ENCODE peak calls at places on chromosome 22, in eight cellular contexts. L, U, K, O, Y, J, Q and V are unnamed samples.

GRCh38 chr22:25382762-25383161 is 163.3 kb downstream of the CRYBB2 start:
- DNase-seq in L (no peak), U (no peak), K (no peak), O (no peak), Y (no peak), J (no peak), Q (no peak), V (no peak)

GRCh38 chr22:20804650-20805049 is 30.7 kb downstream of the SERPIND1 start:
- DNase-seq in L (no peak), U (no peak), K (no peak), O (no peak), Y (no peak), J (no peak), Q (no peak), V (no peak)

GRCh38 chr22:32799516-32799915 is 2.0 kb upstream of the TIMP3 start:
- DNase-seq in L (no peak), U (peak; percentile 87), K (no peak), O (no peak), Y (no peak), J (no peak), Q (no peak), V (no peak)

GRCh38 chr22:41825376-41825775 is 7.5 kb upstream of the SREBF2 start:
- DNase-seq in L (no peak), U (no peak), K (no peak), O (no peak), Y (peak; percentile 7), J (no peak), Q (no peak), V (no peak)

GRCh38 chr22:25749420-25750169 is 7.6 kb downstream of the MYO18B start:
- DNase-seq in L (no peak), U (no peak), K (no peak), O (no peak), Y (no peak), J (no peak), Q (no peak), V (no peak)

GRCh38 chr22:38843201-38843715 is 570 bp downstream of the NPTXR start:
- DNase-seq in L (no peak), U (no peak), K (peak; percentile 70), O (peak; percentile 73), Y (peak; percentile 87), J (peak; percentile 55), Q (peak; percentile 46), V (no peak)

GRCh38 chr22:43078522-43078921 is 10.7 kb downstream of the TTLL1 start:
- DNase-seq in L (no peak), U (no peak), K (no peak), O (no peak), Y (no peak), J (no peak), Q (no peak), V (no peak)

GRCh38 chr22:49196046-49196511 is 631.6 kb downstream of the BRD1 start:
- DNase-seq in L (no peak), U (no peak), K (no peak), O (no peak), Y (no peak), J (no peak), Q (no peak), V (no peak)

GRCh38 chr22:40213478-40213877 is 35.8 kb downstream of the TNRC6B start:
- DNase-seq in L (no peak), U (no peak), K (no peak), O (no peak), Y (no peak), J (no peak), Q (no peak), V (no peak)

GRCh38 chr22:20983081-20983745 is 1.1 kb downstream of the LZTR1 start:
- DNase-seq in L (no peak), U (no peak), K (no peak), O (no peak), Y (peak; percentile 32), J (no peak), Q (no peak), V (no peak)

GRCh38 chr22:41968601-41969000 is 642 bp upstream of the SEPTIN3 start:
- DNase-seq in L (no peak), U (peak; percentile 42), K (no peak), O (no peak), Y (no peak), J (no peak), Q (no peak), V (no peak)

GRCh38 chr22:25219948-25220442 is 556 bp downstream of the CRYBB2 start:
- DNase-seq in L (no peak), U (no peak), K (no peak), O (no peak), Y (no peak), J (no peak), Q (no peak), V (no peak)

GRCh38 chr22:39647836-39648500 is 77.4 kb downstream of the CACNA1I start:
- DNase-seq in L (no peak), U (no peak), K (no peak), O (no peak), Y (no peak), J (no peak), Q (no peak), V (no peak)

GRCh38 chr22:31893460-31893859 is 50.9 kb upstream of the YWHAH start:
- DNase-seq in L (no peak), U (no peak), K (no peak), O (no peak), Y (no peak), J (no peak), Q (no peak), V (no peak)

GRCh38 chr22:32409977-32410376 is 2.1 kb downstream of the RTCB start:
- DNase-seq in L (no peak), U (no peak), K (no peak), O (no peak), Y (no peak), J (no peak), Q (no peak), V (no peak)

DNA sequence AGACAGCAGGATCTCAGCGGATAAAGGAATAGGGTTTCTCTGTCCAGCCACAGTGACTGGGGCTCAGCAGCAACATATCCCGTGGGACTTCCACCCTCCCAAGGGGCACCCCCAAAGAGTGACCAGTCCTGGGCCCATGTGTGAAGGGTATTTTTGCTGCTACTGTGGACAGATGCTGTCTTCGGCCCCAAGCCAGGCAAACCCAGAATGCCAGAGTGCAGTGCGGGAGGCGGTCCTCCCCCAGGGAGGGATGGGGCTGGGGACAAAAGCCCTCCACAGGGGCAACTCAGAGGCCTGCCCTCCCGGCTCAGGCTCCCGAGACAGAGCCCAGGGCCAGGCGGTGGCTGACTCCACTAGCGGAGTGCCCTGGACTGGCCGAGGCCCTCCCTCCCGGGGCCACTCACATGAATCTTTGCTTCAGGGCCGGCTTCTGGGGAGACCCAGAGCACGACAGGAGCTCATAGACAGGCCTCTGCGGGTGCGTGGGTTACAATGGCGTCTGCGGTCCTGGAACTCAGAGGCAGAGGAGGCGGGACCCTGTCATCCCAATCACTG is 34.7 kb upstream of the WNT7B start:
- DNase-seq in L (no peak), U (no peak), K (peak; percentile 43), O (no peak), Y (no peak), J (no peak), Q (peak; percentile 15), V (no peak)
- H3K4me1 ChIP-seq in L (peaks cover 45% of the 10 kb centered on the region), U (peaks cover 2% of the 10 kb centered on the region), K (peaks cover 35% of the 10 kb centered on the region), O (peaks cover 3% of the 10 kb centered on the region), Y (peaks cover 60% of the 10 kb centered on the region), J (peaks cover 35% of the 10 kb centered on the region), Q (peaks cover 34% of the 10 kb centered on the region), V (peaks cover 16% of the 10 kb centered on the region)

DNA sequence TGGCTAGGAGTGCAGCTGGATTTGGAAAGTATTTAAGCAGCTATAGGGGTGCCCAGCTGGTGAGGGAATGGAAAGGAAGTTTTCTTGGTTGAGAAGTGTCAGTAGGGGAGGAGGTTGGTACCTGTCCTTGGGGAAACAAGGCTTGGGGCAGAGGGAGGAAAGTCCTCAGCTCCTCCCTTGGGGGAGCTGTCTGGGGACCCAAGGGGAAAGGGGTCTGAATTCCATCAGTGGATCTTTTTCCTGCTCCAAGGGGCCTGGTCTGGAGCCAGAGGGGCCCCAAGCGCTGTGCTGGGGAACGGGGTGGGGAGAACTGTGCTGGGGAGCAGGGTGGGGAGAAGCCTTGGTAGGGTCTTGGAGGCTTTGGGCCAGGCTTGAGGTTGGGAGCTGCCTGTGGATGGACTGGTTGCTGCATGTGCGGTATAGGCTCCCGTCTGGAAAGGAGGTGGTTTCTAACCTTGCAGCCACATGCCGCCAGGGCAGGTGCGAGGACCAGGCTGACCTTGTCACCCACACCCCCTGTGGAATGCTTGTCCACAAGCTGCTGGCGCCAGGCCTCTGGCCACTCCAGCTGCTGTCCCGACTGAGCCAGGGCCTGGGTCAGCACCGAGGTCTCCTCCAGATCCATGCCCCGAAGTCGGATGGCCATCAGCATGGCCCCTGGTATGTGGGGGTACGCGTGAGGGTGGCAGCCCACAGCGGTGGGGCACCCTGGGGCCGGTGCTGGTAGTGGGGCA is 963 bp downstream of the TYMP start:
- DNase-seq in L (no peak), U (peak; percentile 83), K (peak; percentile 57), O (peak; percentile 30), Y (no peak), J (no peak), Q (no peak), V (no peak)
- H3K4me1 ChIP-seq in L (peaks cover 36% of the 10 kb centered on the region), U (peaks cover 31% of the 10 kb centered on the region), K (peaks cover 26% of the 10 kb centered on the region), O (peaks cover 4% of the 10 kb centered on the region), Y (peaks cover 32% of the 10 kb centered on the region), J (peaks cover 30% of the 10 kb centered on the region), Q (peaks cover 32% of the 10 kb centered on the region), V (peaks cover 12% of the 10 kb centered on the region)

DNA sequence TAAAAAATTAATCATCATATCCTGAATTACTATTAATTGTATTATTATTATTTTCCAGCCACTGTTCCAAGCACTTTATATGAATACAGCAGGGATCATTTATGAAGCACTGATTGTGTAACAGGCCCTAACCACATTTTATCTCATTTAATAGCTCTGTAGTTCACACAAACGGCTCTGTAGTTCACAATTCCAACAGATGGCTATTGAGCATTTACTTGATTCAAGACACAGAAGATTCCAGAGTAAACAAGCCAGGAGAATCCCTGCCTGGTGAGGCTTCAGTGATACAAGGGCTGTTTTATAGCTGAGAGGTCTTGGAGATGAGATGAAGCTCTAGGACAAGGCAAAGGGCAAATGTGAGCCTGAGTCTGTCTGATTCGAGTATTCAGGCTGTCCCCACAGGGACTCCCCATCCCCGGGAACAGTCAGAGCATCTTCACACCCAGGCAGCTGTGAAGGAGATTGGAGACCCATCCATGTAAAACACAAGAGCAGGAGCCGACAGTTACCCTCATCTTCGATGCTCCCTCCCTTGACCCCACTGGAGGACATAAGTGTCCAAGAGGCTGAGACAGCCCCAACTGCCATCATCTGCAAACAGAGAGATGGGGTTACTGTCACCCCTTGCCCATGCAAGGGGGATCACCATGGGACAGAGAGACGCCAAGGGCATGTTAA is 222.5 kb downstream of the MN1 start:
- DNase-seq in L (no peak), U (no peak), K (no peak), O (no peak), Y (no peak), J (no peak), Q (no peak), V (no peak)
- H3K4me1 ChIP-seq in L (peaks cover 6% of the 10 kb centered on the region), U (peaks cover 4% of the 10 kb centered on the region), K (no peaks in the 10 kb centered on the region), O (no peaks in the 10 kb centered on the region), Y (peaks cover 10% of the 10 kb centered on the region), J (no peaks in the 10 kb centered on the region), Q (no peaks in the 10 kb centered on the region), V (no peaks in the 10 kb centered on the region)

DNA sequence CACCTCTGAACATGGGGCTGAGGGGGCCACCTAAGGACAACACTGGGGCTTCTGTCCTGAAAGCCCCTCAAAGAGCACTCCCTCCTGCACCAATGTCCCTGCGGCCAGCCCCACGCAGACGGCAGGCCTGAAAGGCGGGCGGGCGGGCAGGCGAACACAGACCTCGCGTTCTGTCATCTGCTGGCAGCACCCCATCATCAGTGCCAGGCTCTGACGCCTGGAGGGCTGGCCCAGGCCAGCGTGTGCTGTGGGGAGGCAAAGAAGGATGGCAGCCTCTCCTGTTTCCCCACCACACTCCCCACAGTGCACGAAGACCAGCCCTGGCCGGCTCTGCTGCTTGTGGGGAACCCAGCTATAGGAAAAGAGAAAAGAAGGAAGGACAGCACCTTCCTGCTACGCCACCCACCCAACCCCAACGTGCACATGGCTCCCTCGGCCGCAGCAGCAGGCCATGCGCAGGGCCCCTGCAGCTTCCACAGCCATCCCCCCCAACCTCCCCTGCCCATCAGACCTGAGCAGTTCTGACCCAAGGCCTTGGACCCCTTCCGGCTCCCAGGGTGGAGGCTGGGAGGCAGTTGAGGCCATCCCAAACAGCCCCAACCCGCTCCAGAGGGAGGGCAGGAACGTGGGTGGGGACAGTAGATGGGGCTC is 3.5 kb downstream of the SBF1 start:
- DNase-seq in L (no peak), U (no peak), K (no peak), O (no peak), Y (no peak), J (no peak), Q (no peak), V (no peak)
- H3K4me1 ChIP-seq in L (peaks cover 37% of the 10 kb centered on the region), U (peaks cover 24% of the 10 kb centered on the region), K (peaks cover 39% of the 10 kb centered on the region), O (peaks cover 19% of the 10 kb centered on the region), Y (peaks cover 25% of the 10 kb centered on the region), J (peaks cover 16% of the 10 kb centered on the region), Q (peaks cover 50% of the 10 kb centered on the region), V (peaks cover 16% of the 10 kb centered on the region)